ENCODE peak calls at places on chromosomes 11 and 22, in ten cellular contexts. L, F, S, Y, K, D, Z, E, U and T are unnamed samples. For H3K4me1, the result is how much of the 10 kb centered on the place peaks cover.

GRCh38 chr11:88644724-88645123 is 307.2 kb upstream of the CTSC start:
- DNase-seq in L (no peak), F (no peak), S (no peak), Y (no peak), K (no peak), D (no peak), Z (no peak), E (no peak), U (no peak), T (no peak)

GRCh38 chr11:69311767-69312385 is 17.9 kb downstream of the MYEOV start:
- DNase-seq in L (peak), F (no peak), S (no peak), Y (no peak), K (no peak), D (no peak), Z (no peak), E (no peak), U (no peak), T (peak)

GRCh38 chr22:22069450-22070370 is 87.1 kb upstream of the TOP3B start:
- DNase-seq in L (no peak), F (no peak), S (no peak), Y (no peak), K (no peak), D (no peak), Z (no peak), E (no peak), U (no peak), T (no peak)

GRCh38 chr11:69654660-69655478 is 13.9 kb downstream of the CCND1 start:
- DNase-seq in L (no peak), F (peak), S (no peak), Y (no peak), K (no peak), D (no peak), Z (no peak), E (no peak), U (peak), T (no peak)

GRCh38 chr11:38791346-38791961 is 2193.4 kb upstream of the RAG2 start:
- DNase-seq in L (no peak), F (peak), S (no peak), Y (peak), K (peak), D (no peak), Z (no peak), E (no peak), U (peak), T (no peak)

GRCh38 chr11:128803440-128803839 is 63.7 kb downstream of the KCNJ1 start:
- DNase-seq in L (no peak), F (no peak), S (no peak), Y (no peak), K (no peak), D (no peak), Z (no peak), E (no peak), U (no peak), T (no peak)

GRCh38 chr11:2581151-2581930 is 118.5 kb downstream of the KCNQ1OT1 start:
- DNase-seq in L (peak), F (no peak), S (no peak), Y (no peak), K (peak), D (no peak), Z (no peak), E (peak), U (no peak), T (peak)

GRCh38 chr11:116610190-116610589 is 162.6 kb downstream of the BUD13 start:
- DNase-seq in L (no peak), F (no peak), S (no peak), Y (no peak), K (no peak), D (no peak), Z (no peak), E (no peak), U (no peak), T (peak)

GRCh38 chr11:64253481-64253880 is 2.2 kb downstream of the PLCB3 start:
- DNase-seq in L (no peak), F (no peak), S (no peak), Y (no peak), K (no peak), D (no peak), Z (no peak), E (peak), U (peak), T (no peak)

GRCh38 chr11:13328276-13328675 is 50.7 kb downstream of the BMAL1 start:
- DNase-seq in L (no peak), F (no peak), S (no peak), Y (no peak), K (peak), D (no peak), Z (no peak), E (no peak), U (no peak), T (no peak)

GRCh38 chr11:68764746-68765145 is 13.4 kb upstream of the TESMIN start:
- DNase-seq in L (no peak), F (no peak), S (no peak), Y (no peak), K (no peak), D (no peak), Z (no peak), E (no peak), U (no peak), T (no peak)

GRCh38 chr11:37657645-37658044 is 1059.6 kb upstream of the RAG2 start:
- DNase-seq in L (no peak), F (peak), S (no peak), Y (no peak), K (no peak), D (no peak), Z (no peak), E (no peak), U (no peak), T (no peak)

GRCh38 chr11:65560555-65561418 is 2.6 kb upstream of the LTBP3 start:
- DNase-seq in L (no peak), F (peak), S (peak), Y (peak), K (peak), D (no peak), Z (peak), E (peak), U (peak), T (no peak)

GRCh38 chr11:61281581-61282250 is 13.4 kb downstream of the VWCE start:
- DNase-seq in L (no peak), F (no peak), S (peak), Y (peak), K (peak), D (no peak), Z (no peak), E (no peak), U (peak), T (no peak)

GRCh38 chr11:119166368-119167076 is 2.0 kb upstream of the NLRX1 start:
- DNase-seq in L (no peak), F (peak), S (no peak), Y (no peak), K (no peak), D (no peak), Z (no peak), E (no peak), U (peak), T (no peak)

GRCh38 chr11:77842451-77843121 is 21.6 kb downstream of the AAMDC start:
- DNase-seq in L (no peak), F (peak), S (no peak), Y (no peak), K (no peak), D (no peak), Z (no peak), E (no peak), U (peak), T (no peak)

GRCh38 chr11:122721964-122722266 is 66.4 kb downstream of the UBASH3B start:
- DNase-seq in L (no peak), F (peak), S (no peak), Y (no peak), K (no peak), D (no peak), Z (no peak), E (no peak), U (peak), T (no peak)

GRCh38 chr11:82792822-82793569 is 59.3 kb upstream of the FAM181B start:
- DNase-seq in L (no peak), F (no peak), S (no peak), Y (no peak), K (no peak), D (no peak), Z (no peak), E (no peak), U (no peak), T (no peak)

GRCh38 chr22:21589415-21589814 is 21.9 kb downstream of the UBE2L3 start:
- DNase-seq in L (no peak), F (no peak), S (no peak), Y (no peak), K (no peak), D (no peak), Z (no peak), E (no peak), U (no peak), T (no peak)

GRCh38 chr22:31948002-31948401 is 3.7 kb downstream of the YWHAH start:
- DNase-seq in L (no peak), F (no peak), S (no peak), Y (no peak), K (no peak), D (no peak), Z (no peak), E (no peak), U (no peak), T (no peak)

GRCh38 chr11:78147807-78148206 is 8.4 kb upstream of the ALG8 start:
- DNase-seq in L (no peak), F (no peak), S (no peak), Y (no peak), K (no peak), D (no peak), Z (no peak), E (no peak), U (no peak), T (no peak)

GRCh38 chr11:85627332-85627997 is at the start of gene DLG2:
- DNase-seq in L (peak), F (peak), S (no peak), Y (peak), K (no peak), D (peak), Z (no peak), E (no peak), U (peak), T (peak)

GRCh38 chr22:17217179-17217578 is 2.1 kb downstream of the ADA2 start:
- DNase-seq in L (no peak), F (no peak), S (no peak), Y (no peak), K (no peak), D (peak), Z (no peak), E (no peak), U (no peak), T (no peak)

GRCh38 chr11:120937501-120937900 is 86.4 kb upstream of the TBCEL start:
- DNase-seq in L (no peak), F (no peak), S (no peak), Y (no peak), K (no peak), D (no peak), Z (no peak), E (no peak), U (no peak), T (no peak)

GRCh38 chr11:65428578-65429068 is 6.0 kb downstream of the NEAT1 start:
- DNase-seq in L (peak), F (no peak), S (peak), Y (peak), K (no peak), D (no peak), Z (no peak), E (peak), U (no peak), T (peak)

GRCh38 chr11:12008790-12009616 is 577 bp upstream of the DKK3 start:
- DNase-seq in L (no peak), F (peak), S (peak), Y (no peak), K (peak), D (no peak), Z (no peak), E (peak), U (peak), T (peak)

GRCh38 chr11:29161216-29161615 is 855.6 kb downstream of the KCNA4 start:
- DNase-seq in L (no peak), F (peak), S (no peak), Y (no peak), K (no peak), D (no peak), Z (no peak), E (no peak), U (peak), T (no peak)

GRCh38 chr11:65496304-65497140 is 2.3 kb upstream of the MALAT1 start:
- DNase-seq in L (no peak), F (peak), S (no peak), Y (no peak), K (no peak), D (no peak), Z (no peak), E (no peak), U (peak), T (no peak)

GRCh38 chr11:20193307-20193706 is 33.0 kb upstream of the DBX1 start:
- DNase-seq in L (no peak), F (no peak), S (no peak), Y (no peak), K (no peak), D (no peak), Z (no peak), E (no peak), U (no peak), T (no peak)

GRCh38 chr11:106306942-106307341 is 229.5 kb downstream of the AASDHPPT start:
- DNase-seq in L (no peak), F (no peak), S (no peak), Y (no peak), K (no peak), D (no peak), Z (no peak), E (no peak), U (peak), T (no peak)

GRCh38 chr22:32016081-32016480 is 27.0 kb upstream of the SLC5A1 start:
- DNase-seq in L (no peak), F (no peak), S (no peak), Y (no peak), K (no peak), D (no peak), Z (no peak), E (no peak), U (no peak), T (no peak)

GRCh38 chr11:111976614-111977140 is 39.5 kb downstream of the DIXDC1 start:
- DNase-seq in L (no peak), F (no peak), S (peak), Y (no peak), K (no peak), D (no peak), Z (peak), E (peak), U (peak), T (no peak)

GRCh38 chr11:74905326-74905725 is 43.6 kb downstream of the XRRA1 start:
- DNase-seq in L (no peak), F (no peak), S (no peak), Y (no peak), K (no peak), D (no peak), Z (no peak), E (no peak), U (no peak), T (no peak)

GRCh38 chr11:19846654-19847330 is 134.2 kb downstream of the NAV2 start:
- DNase-seq in L (no peak), F (peak), S (peak), Y (no peak), K (no peak), D (no peak), Z (no peak), E (no peak), U (peak), T (no peak)

DNA sequence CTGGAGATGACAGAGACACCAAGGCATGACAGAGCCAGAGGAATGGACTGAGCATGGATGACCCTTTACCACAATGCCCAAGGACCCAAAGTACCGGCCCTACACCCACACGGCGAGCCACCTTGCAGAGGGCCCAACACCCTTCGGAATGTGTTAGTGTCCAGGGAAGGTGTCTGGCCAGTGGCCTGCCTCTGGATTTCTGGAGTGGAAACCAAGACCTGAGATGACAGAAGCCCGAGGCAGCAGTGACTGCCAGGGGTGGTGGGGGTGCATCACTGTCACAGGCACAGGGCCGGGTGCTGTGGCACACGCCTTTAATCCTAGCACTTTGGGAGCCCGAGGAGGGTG is 28.7 kb downstream of the PDGFB start:
- DNase-seq in L (no peak), F (no peak), S (no peak), Y (no peak), K (no peak), D (no peak), Z (no peak), E (no peak), U (no peak), T (no peak)
- H3K4me1 ChIP-seq in L (under half), F (under half), S (under half), Y (under half), K (under half), D (under half), Z (under half), E (under half), U (under half), T (under half)

GRCh38 chr11:95345243-95345642 is 114.2 kb upstream of the SESN3 start:
- DNase-seq in L (no peak), F (no peak), S (no peak), Y (no peak), K (no peak), D (no peak), Z (no peak), E (no peak), U (no peak), T (no peak)
- H3K4me1 ChIP-seq in L (under half), F (under half), S (under half), Y (under half), K (under half), D (under half), Z (under half), E (under half), U (under half), T (under half)

DNA sequence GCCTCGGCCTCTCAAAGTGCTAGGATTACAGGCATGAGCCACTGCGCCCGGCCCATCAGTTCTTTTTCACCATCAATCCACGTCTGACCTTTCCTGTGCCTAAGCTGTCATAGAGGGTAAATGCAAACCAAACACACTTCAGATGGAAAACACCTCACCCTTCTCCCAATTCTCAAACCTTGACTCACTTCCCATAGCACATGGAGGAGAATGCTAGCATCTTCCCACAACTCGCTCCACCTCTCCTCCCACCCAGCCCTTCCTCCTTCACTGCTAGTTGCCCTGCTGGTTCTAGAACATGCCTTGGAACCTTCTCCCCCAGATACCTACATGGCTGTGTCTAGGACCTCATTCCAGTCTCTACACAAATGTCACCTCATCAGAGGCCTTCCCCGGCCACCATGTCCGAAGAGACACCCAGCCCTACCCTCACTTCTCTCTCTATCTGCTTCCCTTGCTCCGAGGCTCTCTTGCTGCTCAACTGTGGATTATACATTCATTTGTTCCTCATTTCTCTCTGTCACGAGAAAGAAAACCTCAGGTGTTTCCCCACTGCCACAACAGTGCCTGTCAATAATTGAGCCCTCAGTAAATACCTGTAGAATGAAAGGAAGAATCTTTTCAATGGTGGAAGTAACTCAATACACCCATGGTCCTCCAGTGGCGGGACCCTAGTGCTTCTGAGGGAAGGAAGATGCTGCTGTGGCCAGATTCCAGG is 21.3 kb upstream of the NCF4 start:
- DNase-seq in L (no peak), F (peak), S (no peak), Y (no peak), K (no peak), D (no peak), Z (no peak), E (no peak), U (peak), T (no peak)
- H3K4me1 ChIP-seq in L (under half), F (under half), S (under half), Y (under half), K (under half), D (under half), Z (under half), E (under half), U (under half), T (under half)

GRCh38 chr22:35400335-35400680 is 368 bp downstream of the MCM5 start:
- DNase-seq in L (peak), F (no peak), S (no peak), Y (no peak), K (no peak), D (no peak), Z (no peak), E (no peak), U (peak), T (no peak)
- H3K4me1 ChIP-seq in L (under half), F (under half), S (under half), Y (under half), K (under half), D (under half), Z (under half), E (under half), U (under half), T (under half)

GRCh38 chr11:113193894-113194293 is 120.5 kb upstream of the TTC12 start:
- DNase-seq in L (no peak), F (no peak), S (peak), Y (peak), K (peak), D (no peak), Z (no peak), E (no peak), U (no peak), T (no peak)
- H3K4me1 ChIP-seq in L (under half), F (under half), S (under half), Y (under half), K (half or more), D (under half), Z (half or more), E (under half), U (under half), T (under half)

GRCh38 chr11:110156503-110156902 is 63.3 kb downstream of the ZC3H12C start:
- DNase-seq in L (no peak), F (no peak), S (no peak), Y (no peak), K (no peak), D (no peak), Z (no peak), E (no peak), U (no peak), T (no peak)
- H3K4me1 ChIP-seq in L (under half), F (under half), S (under half), Y (under half), K (under half), D (under half), Z (under half), E (under half), U (under half), T (under half)

GRCh38 chr11:1014276-1014675 is 22.2 kb downstream of the MUC6 start:
- DNase-seq in L (no peak), F (no peak), S (no peak), Y (no peak), K (no peak), D (no peak), Z (no peak), E (no peak), U (no peak), T (no peak)
- H3K4me1 ChIP-seq in L (under half), F (under half), S (under half), Y (under half), K (under half), D (under half), Z (under half), E (under half), U (under half), T (under half)